ENCODE peak calls at places on chromosome 3, in ten cellular contexts. K is psoas muscle, Z is hepatocyte, G is tibial nerve, N is neural progenitor cell, W is left ventricle myocardium inferior, Y is ovary, A is endothelial cell of umbilical vein, H is Karpas-422, Q is right atrium auricular region. O is an unnamed sample.

GRCh38 chr3:156483426-156483825 is 71.5 kb downstream of the SSR3 start:
- DNase-seq in K (no peak), Z (peak; percentile 39), G (no peak), N (no peak), W (no peak), Y (no peak), A (peak; percentile 52), H (no peak), Q (no peak), O (no peak)

GRCh38 chr3:13065727-13066126 is 7.5 kb downstream of the IQSEC1 start:
- DNase-seq in K (no peak), Z (no peak), G (no peak), N (no peak), W (no peak), Y (no peak), A (no peak), H (no peak), Q (no peak), O (no peak)

GRCh38 chr3:66393486-66394260 is 107.1 kb downstream of the LRIG1 start:
- DNase-seq in K (peak; percentile 54), Z (no peak), G (no peak), N (no peak), W (no peak), Y (no peak), A (peak; percentile 81), H (no peak), Q (no peak), O (no peak)

GRCh38 chr3:191761906-191762305 is 300.9 kb downstream of the PYDC2 start:
- DNase-seq in K (no peak), Z (no peak), G (no peak), N (peak; percentile 39), W (no peak), Y (no peak), A (no peak), H (no peak), Q (no peak), O (no peak)

GRCh38 chr3:173632945-173633344 is 235.4 kb downstream of the NLGN1 start:
- DNase-seq in K (no peak), Z (no peak), G (no peak), N (no peak), W (no peak), Y (no peak), A (no peak), H (no peak), Q (no peak), O (no peak)

GRCh38 chr3:71703796-71704195 is 21.4 kb downstream of the EIF4E3 start:
- DNase-seq in K (no peak), Z (no peak), G (no peak), N (no peak), W (no peak), Y (no peak), A (no peak), H (no peak), Q (no peak), O (no peak)

GRCh38 chr3:128548426-128549282 is 55.7 kb upstream of the GATA2 start:
- DNase-seq in K (no peak), Z (no peak), G (no peak), N (no peak), W (no peak), Y (no peak), A (peak; percentile 73), H (no peak), Q (peak; percentile 59), O (no peak)

GRCh38 chr3:73774645-73775044 is 149.9 kb upstream of the PDZRN3 start:
- DNase-seq in K (no peak), Z (no peak), G (no peak), N (no peak), W (no peak), Y (no peak), A (no peak), H (no peak), Q (no peak), O (no peak)

GRCh38 chr3:44647771-44648170 is 761 bp upstream of the ZNF35 start:
- DNase-seq in K (no peak), Z (no peak), G (no peak), N (no peak), W (no peak), Y (no peak), A (no peak), H (no peak), Q (no peak), O (no peak)

GRCh38 chr3:44642337-44642736 is 6.2 kb upstream of the ZNF35 start:
- DNase-seq in K (no peak), Z (no peak), G (no peak), N (no peak), W (no peak), Y (no peak), A (no peak), H (no peak), Q (no peak), O (no peak)

GRCh38 chr3:44648564-44649229 is at the start of gene ZNF35:
- DNase-seq in K (peak; percentile 88), Z (peak; percentile 92), G (peak; percentile 21), N (peak; percentile 96), W (peak; percentile 76), Y (peak; percentile 58), A (peak; percentile 84), H (peak; percentile 89), Q (peak; percentile 83), O (no peak)

DNA sequence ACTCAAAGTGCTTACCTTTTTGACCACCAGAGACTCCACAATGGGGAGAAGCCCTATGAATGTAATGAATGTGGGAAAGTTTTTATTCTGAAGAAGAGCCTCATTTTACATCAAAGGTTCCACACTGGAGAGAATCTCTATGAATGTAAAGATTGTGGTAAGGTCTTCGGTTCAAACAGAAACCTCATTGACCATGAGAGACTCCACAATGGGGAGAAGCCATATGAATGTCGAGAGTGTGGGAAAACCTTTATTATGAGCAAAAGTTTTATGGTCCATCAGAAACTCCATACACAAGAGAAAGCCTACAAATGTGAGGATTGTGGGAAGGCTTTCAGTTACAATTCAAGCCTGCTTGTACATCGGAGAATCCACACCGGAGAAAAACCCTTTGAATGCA is 5.5 kb upstream of the ZNF35 start:
- DNase-seq in K (no peak), Z (no peak), G (no peak), N (no peak), W (no peak), Y (no peak), A (no peak), H (no peak), Q (no peak), O (no peak)
- H3K9me3 ChIP-seq in K (peaks cover 53% of the 10 kb centered on the region), Z (peaks cover 24% of the 10 kb centered on the region), G (peaks cover 11% of the 10 kb centered on the region), N (peaks cover 25% of the 10 kb centered on the region), W (peaks cover 82% of the 10 kb centered on the region), Y (peaks cover 36% of the 10 kb centered on the region), A (peaks cover 17% of the 10 kb centered on the region), H (peaks cover 26% of the 10 kb centered on the region), Q (no peaks in the 10 kb centered on the region), O (peaks cover 60% of the 10 kb centered on the region)

DNA sequence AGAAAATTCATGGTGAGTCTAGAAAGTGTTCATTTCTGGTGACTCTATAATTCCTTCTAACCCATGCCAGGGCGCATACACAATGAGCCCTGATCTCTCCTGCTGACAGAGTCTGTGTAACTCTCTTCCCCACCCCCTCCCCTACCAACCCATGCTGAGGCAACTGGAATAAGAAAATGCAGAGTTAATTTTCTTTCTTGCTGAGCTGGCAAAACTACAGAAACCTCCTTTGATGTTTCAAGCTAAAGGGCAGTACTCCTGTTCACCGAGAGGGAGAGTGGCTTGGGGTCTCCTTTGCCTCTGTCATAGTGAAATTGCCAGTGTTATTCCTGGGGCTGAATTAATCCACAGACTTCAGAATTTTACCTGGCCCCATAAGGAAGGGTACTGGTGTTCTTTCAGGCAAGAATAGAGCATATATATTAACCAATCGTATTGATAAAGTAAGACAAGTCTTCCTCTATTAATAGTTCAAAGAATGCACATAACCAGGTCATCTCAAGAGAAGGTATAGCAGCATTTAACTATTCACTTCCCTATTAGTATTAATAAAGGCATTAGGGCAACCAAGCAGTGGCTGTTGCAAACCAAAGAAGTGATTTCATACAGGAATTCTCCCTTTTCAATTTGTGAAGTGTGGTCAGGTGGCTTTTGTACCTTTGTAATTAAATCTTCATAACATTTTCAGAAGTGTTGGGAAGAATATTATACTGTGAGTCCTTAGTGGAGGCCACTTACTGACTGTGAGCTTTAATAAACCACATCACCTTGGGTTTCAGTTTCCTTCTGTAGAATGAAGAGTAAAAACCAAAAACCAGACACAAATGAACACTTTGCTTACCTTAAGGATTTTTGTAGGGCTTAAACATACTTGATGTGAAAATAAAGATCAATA is 4.1 kb downstream of the GAP43 start:
- DNase-seq in K (no peak), Z (no peak), G (no peak), N (peak; percentile 53), W (no peak), Y (no peak), A (no peak), H (no peak), Q (no peak), O (no peak)
- H3K4me3 ChIP-seq in K (no peak overlapping the region), Z (no peak overlapping the region), G (no peak overlapping the region), N (peak overlapping the region; percentile 1), W (no peak overlapping the region), Y (no peak overlapping the region), A (no peak overlapping the region), H (no peak overlapping the region), Q (no peak overlapping the region), O (no peak overlapping the region)

GRCh38 chr3:134105876-134106556 is 76.3 kb upstream of the SLCO2A1 start:
- DNase-seq in K (no peak), Z (no peak), G (no peak), N (no peak), W (no peak), Y (no peak), A (no peak), H (no peak), Q (no peak), O (no peak)

GRCh38 chr3:134114726-134115125 is 85.0 kb upstream of the SLCO2A1 start:
- DNase-seq in K (no peak), Z (no peak), G (no peak), N (no peak), W (no peak), Y (no peak), A (no peak), H (no peak), Q (no peak), O (no peak)

GRCh38 chr3:134106580-134106979 is 76.9 kb upstream of the SLCO2A1 start:
- DNase-seq in K (no peak), Z (no peak), G (no peak), N (no peak), W (no peak), Y (no peak), A (no peak), H (no peak), Q (no peak), O (no peak)

GRCh38 chr3:134110963-134111362 is 81.2 kb upstream of the SLCO2A1 start:
- DNase-seq in K (no peak), Z (no peak), G (no peak), N (no peak), W (no peak), Y (no peak), A (no peak), H (no peak), Q (no peak), O (no peak)
- H3K27ac ChIP-seq in K (no peak overlapping the region), Z (no peak overlapping the region), G (no peak overlapping the region), N (no peak overlapping the region), W (no peak overlapping the region), Y (no peak overlapping the region), A (no peak overlapping the region), H (no peak overlapping the region), Q (no peak overlapping the region), O (no peak overlapping the region)

GRCh38 chr3:189949580-189949979 is 171.1 kb downstream of the P3H2 start:
- DNase-seq in K (no peak), Z (no peak), G (no peak), N (no peak), W (no peak), Y (no peak), A (no peak), H (no peak), Q (no peak), O (no peak)

GRCh38 chr3:189948724-189949045 is 172.0 kb downstream of the P3H2 start:
- DNase-seq in K (no peak), Z (no peak), G (no peak), N (no peak), W (no peak), Y (no peak), A (no peak), H (no peak), Q (no peak), O (no peak)

GRCh38 chr3:189945935-189946709 is 174.6 kb downstream of the P3H2 start:
- DNase-seq in K (no peak), Z (no peak), G (no peak), N (no peak), W (no peak), Y (no peak), A (no peak), H (no peak), Q (no peak), O (no peak)

GRCh38 chr3:189947948-189948723 is 172.6 kb downstream of the P3H2 start:
- DNase-seq in K (no peak), Z (peak; percentile 34), G (no peak), N (peak; percentile 41), W (no peak), Y (no peak), A (peak; percentile 59), H (peak; percentile 61), Q (no peak), O (no peak)

DNA sequence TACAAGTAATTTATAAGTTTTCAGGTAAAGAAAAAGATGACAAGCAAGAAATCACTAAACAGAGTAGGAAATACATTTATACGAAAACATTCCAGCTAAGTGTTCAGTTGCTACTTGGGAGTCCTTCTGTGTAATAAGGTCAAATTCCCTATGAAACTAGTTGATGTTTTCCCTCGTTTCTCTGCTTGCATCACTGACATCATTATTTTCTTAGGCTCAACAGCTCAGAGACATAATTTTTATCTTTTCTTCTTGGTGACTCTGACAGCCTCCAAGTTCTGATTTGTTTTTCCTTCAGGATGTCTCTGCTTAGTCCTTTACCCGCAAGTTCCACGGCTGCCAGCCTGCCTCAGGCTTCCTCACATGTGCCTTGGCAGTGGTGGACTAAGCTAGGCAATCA is 173.6 kb downstream of the P3H2 start:
- DNase-seq in K (no peak), Z (no peak), G (no peak), N (no peak), W (no peak), Y (no peak), A (no peak), H (no peak), Q (no peak), O (no peak)
- H3K9me3 ChIP-seq in K (no peaks in the 10 kb centered on the region), Z (no peaks in the 10 kb centered on the region), G (no peaks in the 10 kb centered on the region), N (no peaks in the 10 kb centered on the region), W (no peaks in the 10 kb centered on the region), Y (no peaks in the 10 kb centered on the region), A (no peaks in the 10 kb centered on the region), H (no peaks in the 10 kb centered on the region), Q (no peaks in the 10 kb centered on the region), O (no peaks in the 10 kb centered on the region)

O was measured in thoracic aorta.